ENCODE peak calls at places on chromosomes 7 and 10, in six cellular contexts. One of them, this sample, is unnamed.

GRCh38 chr10:6385683-6386082 is 183.0 kb downstream of the PFKFB3 start:
- DNase-seq in COR-L47: no peak
- DNase-seq in T follicular helper cell: no peak
- DNase-seq in brain microvascular endothelial cell: no peak
- DNase-seq in hepatocyte: peak; percentile 18
- DNase-seq in Right ventricle myocardium inferior: no peak
- DNase-seq in this sample: no peak

GRCh38 chr10:70588255-70588654 is 14.3 kb downstream of the PRF1 start:
- DNase-seq in COR-L47: no peak
- DNase-seq in T follicular helper cell: no peak
- DNase-seq in brain microvascular endothelial cell: no peak
- DNase-seq in hepatocyte: no peak
- DNase-seq in Right ventricle myocardium inferior: no peak
- DNase-seq in this sample: no peak

GRCh38 chr7:63521-64021 is 128.8 kb upstream of the FAM20C start:
- DNase-seq in COR-L47: no peak
- DNase-seq in T follicular helper cell: no peak
- DNase-seq in brain microvascular endothelial cell: no peak
- DNase-seq in hepatocyte: no peak
- DNase-seq in Right ventricle myocardium inferior: no peak
- DNase-seq in this sample: peak; percentile 36

GRCh38 chr10:110978204-110978603 is 58.8 kb downstream of the SHOC2 start:
- DNase-seq in COR-L47: no peak
- DNase-seq in T follicular helper cell: no peak
- DNase-seq in brain microvascular endothelial cell: no peak
- DNase-seq in hepatocyte: no peak
- DNase-seq in Right ventricle myocardium inferior: no peak
- DNase-seq in this sample: no peak

GRCh38 chr10:113552014-113552413 is 839 bp upstream of the HABP2 start:
- DNase-seq in COR-L47: no peak
- DNase-seq in T follicular helper cell: no peak
- DNase-seq in brain microvascular endothelial cell: no peak
- DNase-seq in hepatocyte: no peak
- DNase-seq in Right ventricle myocardium inferior: no peak
- DNase-seq in this sample: no peak

GRCh38 chr7:105675873-105676484 is 94.7 kb upstream of the EFCAB10 start:
- DNase-seq in COR-L47: peak; percentile 60
- DNase-seq in T follicular helper cell: peak; percentile 43
- DNase-seq in brain microvascular endothelial cell: no peak
- DNase-seq in hepatocyte: no peak
- DNase-seq in Right ventricle myocardium inferior: peak; percentile 83
- DNase-seq in this sample: no peak

GRCh38 chr10:73110345-73110849 is at the start of gene NUDT13:
- DNase-seq in COR-L47: peak; percentile 23
- DNase-seq in T follicular helper cell: peak; percentile 40
- DNase-seq in brain microvascular endothelial cell: peak; percentile 78
- DNase-seq in hepatocyte: peak; percentile 83
- DNase-seq in Right ventricle myocardium inferior: no peak
- DNase-seq in this sample: peak; percentile 69

GRCh38 chr10:11175823-11176243 is 158.2 kb downstream of the CELF2 start:
- DNase-seq in COR-L47: no peak
- DNase-seq in T follicular helper cell: no peak
- DNase-seq in brain microvascular endothelial cell: no peak
- DNase-seq in hepatocyte: no peak
- DNase-seq in Right ventricle myocardium inferior: no peak
- DNase-seq in this sample: no peak

GRCh38 chr7:96327429-96327828 is 5.5 kb upstream of the SLC25A13 start:
- DNase-seq in COR-L47: peak; percentile 86
- DNase-seq in T follicular helper cell: no peak
- DNase-seq in brain microvascular endothelial cell: no peak
- DNase-seq in hepatocyte: peak; percentile 46
- DNase-seq in Right ventricle myocardium inferior: no peak
- DNase-seq in this sample: no peak

GRCh38 chr7:123917878-123918277 is 7.2 kb upstream of the SPAM1 start:
- DNase-seq in COR-L47: no peak
- DNase-seq in T follicular helper cell: no peak
- DNase-seq in brain microvascular endothelial cell: no peak
- DNase-seq in hepatocyte: no peak
- DNase-seq in Right ventricle myocardium inferior: no peak
- DNase-seq in this sample: no peak

GRCh38 chr7:5423844-5424688 is 432 bp upstream of the TNRC18 start:
- DNase-seq in COR-L47: peak; percentile 99
- DNase-seq in T follicular helper cell: no peak
- DNase-seq in brain microvascular endothelial cell: peak; percentile 99
- DNase-seq in hepatocyte: peak; percentile 99
- DNase-seq in Right ventricle myocardium inferior: peak; percentile 96
- DNase-seq in this sample: peak; percentile 97

GRCh38 chr10:2214035-2214434 is 476.7 kb upstream of the ADARB2 start:
- DNase-seq in COR-L47: no peak
- DNase-seq in T follicular helper cell: no peak
- DNase-seq in brain microvascular endothelial cell: peak; percentile 25
- DNase-seq in hepatocyte: no peak
- DNase-seq in Right ventricle myocardium inferior: no peak
- DNase-seq in this sample: no peak

GRCh38 chr7:45073031-45073842 is 15.5 kb downstream of the NACAD start:
- DNase-seq in COR-L47: no peak
- DNase-seq in T follicular helper cell: no peak
- DNase-seq in brain microvascular endothelial cell: no peak
- DNase-seq in hepatocyte: no peak
- DNase-seq in Right ventricle myocardium inferior: peak; percentile 60
- DNase-seq in this sample: peak; percentile 71